ENCODE peak calls at places on chromosomes 7 and 10, in seven cellular contexts. I is suprapubic skin, G is spleen, F is ovary, E is IMR-90, Y is A549, W is heart left ventricle. S is an unnamed sample.

GRCh38 chr7:65239707-65240352 is 133.8 kb upstream of the ZNF92 start:
- DNase-seq in I (no peak), G (no peak), F (peak; percentile 18), E (no peak), Y (peak; percentile 59), W (peak; percentile 39), S (no peak)

GRCh38 chr7:99142727-99143521 is 984 bp downstream of the SMURF1 start:
- DNase-seq in I (peak; percentile 98), G (peak; percentile 95), F (peak; percentile 99), E (peak; percentile 92), Y (peak; percentile 98), W (peak; percentile 95), S (peak; percentile 91)

GRCh38 chr7:685540-685939 is 41.0 kb upstream of the DNAAF5 start:
- DNase-seq in I (no peak), G (no peak), F (no peak), E (no peak), Y (no peak), W (no peak), S (peak; percentile 13)

GRCh38 chr7:86214734-86215133 is 429.0 kb upstream of the GRM3 start:
- DNase-seq in I (no peak), G (no peak), F (no peak), E (no peak), Y (no peak), W (no peak), S (no peak)

GRCh38 chr7:116180302-116180701 is 30.0 kb upstream of the TES start:
- DNase-seq in I (no peak), G (no peak), F (no peak), E (peak; percentile 68), Y (peak; percentile 62), W (no peak), S (peak; percentile 15)

GRCh38 chr10:63236113-63236935 is 103.2 kb downstream of the NRBF2 start:
- DNase-seq in I (no peak), G (no peak), F (no peak), E (peak; percentile 96), Y (peak; percentile 88), W (no peak), S (peak; percentile 63)

GRCh38 chr7:5661941-5662340 is 119.5 kb downstream of the RNF216 start:
- DNase-seq in I (no peak), G (no peak), F (no peak), E (no peak), Y (no peak), W (no peak), S (no peak)

GRCh38 chr7:125279956-125280355 is 350.3 kb upstream of the POT1 start:
- DNase-seq in I (no peak), G (no peak), F (no peak), E (no peak), Y (no peak), W (no peak), S (no peak)

GRCh38 chr7:140857048-140857447 is 67.7 kb downstream of the BRAF start:
- DNase-seq in I (no peak), G (no peak), F (no peak), E (peak; percentile 10), Y (no peak), W (no peak), S (no peak)

GRCh38 chr10:10792681-10793080 is 225.0 kb upstream of the CELF2 start:
- DNase-seq in I (no peak), G (no peak), F (no peak), E (peak; percentile 86), Y (no peak), W (no peak), S (no peak)

GRCh38 chr10:126376956-126377355 is 11.3 kb downstream of the ADAM12 start:
- DNase-seq in I (no peak), G (no peak), F (no peak), E (peak; percentile 53), Y (no peak), W (no peak), S (no peak)

DNA sequence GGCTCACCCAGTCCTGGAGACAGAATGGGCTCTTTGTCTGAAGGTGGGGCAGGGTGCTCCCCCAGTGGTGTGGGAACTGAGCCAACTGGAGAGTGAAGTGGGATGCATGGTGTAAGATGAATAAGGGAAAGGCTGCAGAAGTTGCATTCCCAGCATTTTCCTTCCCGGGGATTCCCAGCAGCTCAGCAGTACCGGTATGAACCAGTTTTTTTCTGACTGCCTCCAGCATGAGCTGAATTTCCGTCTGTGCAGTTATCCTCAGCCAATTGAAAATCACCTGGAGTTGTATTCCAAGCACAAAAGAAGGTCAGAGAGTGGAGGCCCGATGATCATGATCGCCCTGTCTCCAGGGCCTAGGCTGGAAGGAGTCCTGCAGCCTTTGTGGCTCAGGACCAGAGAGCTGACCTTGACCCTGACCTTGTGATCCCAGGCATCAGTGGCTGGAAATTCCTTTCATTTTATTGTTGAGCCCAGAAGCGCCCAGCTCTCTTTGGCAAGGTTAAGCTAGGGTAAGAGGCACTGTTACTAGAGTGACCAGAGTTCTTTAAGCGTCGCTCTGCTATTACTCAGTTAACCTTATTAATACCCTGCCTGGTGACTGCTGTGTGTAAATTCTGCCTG is 33.4 kb downstream of the OGDH start:
- DNase-seq in I (peak; percentile 77), G (no peak), F (peak; percentile 74), E (peak; percentile 91), Y (peak; percentile 74), W (no peak), S (no peak)
- TF ChIP-seq POLR2A in I (no peak), G (no peak), F (no peak), E (no peak), Y (no peak), W (no peak), S (no peak)

GRCh38 chr7:26188291-26188999 is 12.1 kb downstream of the HNRNPA2B1 start:
- DNase-seq in I (no peak), G (no peak), F (no peak), E (no peak), Y (no peak), W (no peak), S (no peak)

GRCh38 chr7:26190417-26190869 is 10.1 kb downstream of the HNRNPA2B1 start:
- DNase-seq in I (no peak), G (no peak), F (no peak), E (no peak), Y (no peak), W (no peak), S (no peak)

GRCh38 chr7:26187380-26188290 is 12.9 kb downstream of the HNRNPA2B1 start:
- DNase-seq in I (no peak), G (no peak), F (no peak), E (no peak), Y (no peak), W (no peak), S (no peak)

GRCh38 chr7:26189697-26190096 is 10.8 kb downstream of the HNRNPA2B1 start:
- DNase-seq in I (no peak), G (no peak), F (no peak), E (no peak), Y (no peak), W (no peak), S (no peak)

GRCh38 chr7:26189000-26189539 is 11.5 kb downstream of the HNRNPA2B1 start:
- DNase-seq in I (no peak), G (no peak), F (no peak), E (no peak), Y (no peak), W (no peak), S (no peak)
- TF ChIP-seq POLR2A in I (peak; percentile 6), G (no peak), F (no peak), E (no peak), Y (no peak), W (no peak), S (peak; percentile 0)

GRCh38 chr10:116852246-116852645 is 2.9 kb downstream of the ENO4 start:
- DNase-seq in I (no peak), G (no peak), F (no peak), E (no peak), Y (no peak), W (no peak), S (no peak)

GRCh38 chr10:116848032-116848911 is 1.0 kb upstream of the ENO4 start:
- DNase-seq in I (no peak), G (no peak), F (no peak), E (no peak), Y (no peak), W (no peak), S (no peak)

GRCh38 chr10:116850058-116850611 is 836 bp downstream of the ENO4 start:
- DNase-seq in I (no peak), G (no peak), F (no peak), E (no peak), Y (no peak), W (no peak), S (no peak)

GRCh38 chr10:116848912-116849270 is 408 bp upstream of the ENO4 start:
- DNase-seq in I (no peak), G (peak; percentile 78), F (no peak), E (no peak), Y (no peak), W (no peak), S (no peak)

DNA sequence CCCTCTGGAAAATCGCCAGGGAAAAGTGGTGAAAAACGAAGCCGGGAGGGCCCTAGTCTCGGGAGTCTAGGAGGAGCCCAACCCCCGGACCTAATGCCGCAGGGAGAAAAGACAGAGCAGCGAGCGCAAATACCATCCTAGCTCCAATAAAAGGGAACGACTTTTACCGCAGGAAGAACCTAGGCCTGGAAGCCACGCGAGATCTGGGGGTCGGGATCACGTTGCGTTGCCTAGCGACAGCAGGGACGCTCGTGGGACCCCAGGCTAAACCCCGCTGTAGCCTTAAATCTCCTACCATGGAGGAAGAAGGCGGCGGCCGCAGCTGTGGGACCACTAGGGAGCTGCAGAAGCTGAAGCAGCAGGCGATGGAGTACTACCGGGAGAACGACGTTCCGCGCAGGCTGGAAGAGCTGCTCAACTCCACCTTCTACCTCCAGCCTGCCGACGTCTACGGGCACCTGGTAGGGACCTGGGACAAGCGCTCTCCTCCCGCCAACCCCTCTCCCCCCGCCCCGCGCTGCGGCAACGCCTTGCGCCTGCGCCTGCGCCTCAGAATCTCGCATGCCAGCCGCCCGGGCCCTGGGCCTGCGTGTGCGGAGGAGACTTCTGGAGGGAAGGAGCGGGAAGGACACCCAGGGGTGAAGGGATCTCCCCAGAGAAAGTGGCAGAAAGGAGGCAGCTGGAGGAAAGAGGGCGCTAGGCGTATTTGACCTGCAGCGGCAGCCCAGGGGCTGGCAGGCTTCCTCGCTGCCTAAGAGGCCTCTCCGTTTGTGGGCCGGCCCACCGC is at the start of gene ENO4:
- DNase-seq in I (no peak), G (peak; percentile 87), F (peak; percentile 90), E (peak; percentile 73), Y (peak; percentile 89), W (peak; percentile 82), S (no peak)
- TF ChIP-seq POLR2A in I (no peak), G (no peak), F (no peak), E (no peak), Y (peak; percentile 63), W (no peak), S (no peak)

DNA sequence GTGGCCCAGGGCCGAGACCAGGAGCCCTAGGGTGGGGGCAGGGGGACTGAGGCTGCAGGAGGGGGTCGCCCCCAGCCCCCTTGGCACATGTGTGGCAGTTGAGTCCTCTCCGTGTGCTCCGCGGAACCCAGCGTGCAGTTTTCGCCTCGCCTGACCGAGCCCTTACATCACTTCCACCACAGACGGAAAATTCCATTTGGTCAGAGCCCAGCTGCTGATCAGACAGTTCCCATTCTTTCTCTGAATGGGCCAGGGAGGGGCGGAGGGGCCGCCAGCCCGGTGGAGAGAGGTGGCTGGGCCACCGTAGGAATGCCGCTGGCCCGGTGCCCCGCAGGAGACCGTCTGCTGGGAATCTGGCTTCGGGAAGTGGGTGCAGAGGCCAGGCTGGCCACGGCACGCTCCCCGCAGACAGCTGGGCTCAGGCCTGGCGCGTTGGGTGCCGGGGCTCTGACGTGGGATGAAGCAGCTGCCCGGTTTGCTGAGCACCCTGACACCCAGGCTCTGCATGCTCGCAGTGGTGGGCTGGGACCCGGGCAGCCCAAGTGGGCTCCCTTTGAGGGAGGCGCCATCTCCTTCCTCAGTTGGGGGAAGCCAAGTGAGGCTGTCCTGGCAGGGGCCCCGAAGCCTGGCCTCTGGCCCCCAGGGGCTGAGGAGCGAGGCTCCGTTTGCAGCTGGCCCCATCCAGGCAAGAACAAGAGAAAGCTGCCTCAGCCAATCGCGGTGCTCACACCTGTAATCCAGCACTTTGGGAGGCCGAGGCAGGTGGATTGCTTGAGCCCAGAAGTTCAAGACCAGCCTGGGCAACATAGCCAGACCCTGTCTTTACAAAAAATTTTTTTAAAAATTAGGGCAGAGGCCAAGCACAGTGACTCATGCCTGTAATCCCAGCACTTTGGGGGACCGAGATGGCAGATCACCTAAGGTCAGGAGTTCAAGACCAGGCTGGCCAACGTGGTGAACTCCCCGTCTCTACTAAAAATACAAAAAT is 9.9 kb downstream of the TTYH3 start:
- DNase-seq in I (peak; percentile 93), G (peak; percentile 90), F (peak; percentile 88), E (peak; percentile 97), Y (no peak), W (peak; percentile 97), S (no peak)
- TF ChIP-seq POLR2A in I (no peak), G (peak; percentile 36), F (no peak), E (peak; percentile 51), Y (no peak), W (no peak), S (no peak)